ENCODE peak calls at places on chromosomes 16 and 17, in seven cellular contexts. V is GM12865; Y is retina; T is iris pigment epithelial cell; G is activated naive CD8-positive, alpha-beta T cell treated with anti-CD3 and anti-CD28 coated beads, Interleukin-2, amount 50 U/mL, for 16 hours; L is astrocyte of the cerebellum; Q is stimulated activated CD4-positive, alpha-beta T cell treated with anti-CD3 and anti-CD28 coated beads, Interleukin-12 subunit alpha, Interleukin-12 subunit beta, amount 100 ng/mL, for 48 hours. J is an unnamed sample.
A peak's percentile ranks its signal among the peaks of the same experiment; 100 is the strongest.

GRCh38 chr17:35097776-35098175 is 21.9 kb downstream of the RAD51D start:
- DNase-seq in G (no peak), L (no peak), T (no peak), Y (no peak), V (no peak), Q (no peak), J (no peak)

GRCh38 chr17:79183221-79184158 is 108.9 kb downstream of the ENGASE start:
- DNase-seq in V (no peak), G (no peak), L (no peak), Y (peak; percentile 84), T (peak; percentile 44), Q (no peak), J (peak; percentile 78)

GRCh38 chr17:46942441-46943217 is 19.7 kb downstream of the GOSR2 start:
- DNase-seq in Y (peak; percentile 60), L (peak; percentile 38), G (no peak), Q (peak; percentile 21), T (peak; percentile 73), V (peak; percentile 65), J (peak; percentile 88)

GRCh38 chr16:66324785-66325184 is 41.7 kb upstream of the CDH5 start:
- DNase-seq in Y (peak; percentile 65), V (no peak), Q (no peak), T (peak; percentile 20), G (no peak), L (no peak), J (peak; percentile 67)

GRCh38 chr17:64728041-64728695 is 66.1 kb upstream of the SMURF2 start:
- DNase-seq in G (no peak), L (no peak), Y (no peak), T (peak; percentile 19), V (no peak), Q (no peak), J (no peak)

GRCh38 chr17:15364615-15365014 is 23.2 kb upstream of the TEKT3 start:
- DNase-seq in Y (no peak), G (no peak), T (peak; percentile 11), Q (no peak), V (no peak), L (no peak), J (no peak)

GRCh38 chr17:40548982-40549680 is 16.1 kb downstream of the CCR7 start:
- DNase-seq in Q (no peak), G (no peak), V (no peak), Y (no peak), T (peak; percentile 98), L (peak; percentile 64), J (no peak)

GRCh38 chr16:75304521-75305363 is 53.3 kb upstream of the BCAR1 start:
- DNase-seq in L (peak; percentile 76), V (no peak), Q (peak; percentile 5), G (no peak), T (peak; percentile 98), Y (peak; percentile 52), J (no peak)

GRCh38 chr16:61681124-61681523 is 355.1 kb downstream of the CDH8 start:
- DNase-seq in Y (no peak), G (no peak), Q (no peak), T (no peak), V (no peak), L (peak; percentile 4), J (no peak)

GRCh38 chr17:77476920-77477805 is 336.4 kb downstream of the SEC14L1 start:
- DNase-seq in G (no peak), T (peak; percentile 98), Q (no peak), V (no peak), Y (no peak), L (peak; percentile 90), J (no peak)

GRCh38 chr17:70313031-70313430 is 143.7 kb downstream of the KCNJ2 start:
- DNase-seq in G (no peak), T (peak; percentile 69), Q (no peak), Y (no peak), L (no peak), V (no peak), J (no peak)

GRCh38 chr16:56087636-56088035 is 103.7 kb upstream of the GNAO1 start:
- DNase-seq in L (no peak), T (no peak), G (no peak), Q (no peak), V (no peak), Y (no peak), J (no peak)

GRCh38 chr17:71396711-71397110 is 724.1 kb upstream of the SOX9 start:
- DNase-seq in Q (no peak), G (no peak), Y (no peak), V (no peak), T (no peak), L (no peak), J (no peak)

GRCh38 chr16:54493076-54493475 is 206.5 kb upstream of the IRX3 start:
- DNase-seq in Y (no peak), G (no peak), V (no peak), L (no peak), Q (no peak), T (no peak), J (no peak)

GRCh38 chr17:29659155-29659554 is 36.4 kb upstream of the CORO6 start:
- DNase-seq in V (no peak), Y (no peak), L (peak; percentile 54), G (no peak), T (no peak), Q (no peak), J (no peak)

GRCh38 chr16:89697616-89698331 is 3.7 kb downstream of the SPATA2L start:
- DNase-seq in V (no peak), T (no peak), Q (no peak), G (no peak), Y (no peak), L (no peak), J (no peak)

GRCh38 chr16:89155851-89156739 is 15.5 kb upstream of the CDH15 start:
- DNase-seq in G (no peak), Q (no peak), Y (no peak), T (no peak), V (no peak), L (no peak), J (no peak)

GRCh38 chr16:11630230-11631056 is 37.8 kb upstream of the SNN start:
- DNase-seq in L (no peak), Y (no peak), G (no peak), T (no peak), V (no peak), Q (no peak), J (no peak)

GRCh38 chr17:68420065-68420847 is 37.0 kb downstream of the WIPI1 start:
- DNase-seq in V (no peak), L (no peak), T (no peak), Y (no peak), Q (no peak), G (no peak), J (no peak)

GRCh38 chr16:75301804-75302203 is 50.4 kb upstream of the BCAR1 start:
- DNase-seq in Q (no peak), T (no peak), L (no peak), G (no peak), V (no peak), Y (no peak), J (no peak)

GRCh38 chr17:50123649-50124349 is 6.2 kb downstream of the SAMD14 start:
- DNase-seq in L (peak; percentile 78), Y (peak; percentile 82), V (no peak), T (no peak), G (no peak), Q (no peak), J (no peak)

GRCh38 chr16:26175944-26176343 is 484.2 kb downstream of the HS3ST4 start:
- DNase-seq in G (no peak), Q (no peak), V (no peak), L (no peak), T (no peak), Y (no peak), J (no peak)

GRCh38 chr16:26149661-26150060 is 457.9 kb downstream of the HS3ST4 start:
- DNase-seq in L (no peak), T (no peak), G (no peak), V (no peak), Q (no peak), Y (no peak), J (no peak)

GRCh38 chr16:10202650-10203049 is 20.4 kb upstream of the GRIN2A start:
- DNase-seq in Y (no peak), G (no peak), T (no peak), V (no peak), Q (no peak), L (no peak), J (peak; percentile 4)

J was measured in NCI-H82.